ENCODE peak calls at places on chromosomes 7 and 10, in seven cellular contexts. N, T, J, Z, R, L and Y are unnamed samples.

GRCh38 chr10:13351340-13351915 is 3.3 kb upstream of the SEPHS1 start:
- DNase-seq in N (no peak), T (peak), J (no peak), Z (no peak), R (no peak), L (no peak), Y (no peak)

GRCh38 chr10:42926831-42927230 is 144.2 kb downstream of the BMS1 start:
- DNase-seq in N (no peak), T (no peak), J (no peak), Z (peak), R (peak), L (peak), Y (no peak)

GRCh38 chr10:1168763-1169162 is 112.6 kb downstream of the WDR37 start:
- DNase-seq in N (no peak), T (no peak), J (no peak), Z (no peak), R (no peak), L (no peak), Y (no peak)

GRCh38 chr7:65554-65953 is 126.8 kb upstream of the FAM20C start:
- DNase-seq in N (no peak), T (no peak), J (no peak), Z (peak), R (no peak), L (peak), Y (no peak)

GRCh38 chr7:5494683-5495561 is 71.3 kb upstream of the TNRC18 start:
- DNase-seq in N (peak), T (peak), J (peak), Z (peak), R (no peak), L (peak), Y (no peak)

GRCh38 chr7:120876922-120877321 is 19.0 kb upstream of the TSPAN12 start:
- DNase-seq in N (no peak), T (no peak), J (no peak), Z (no peak), R (no peak), L (no peak), Y (no peak)

GRCh38 chr10:101615760-101616116 is 27.6 kb downstream of the DPCD start:
- DNase-seq in N (no peak), T (no peak), J (no peak), Z (no peak), R (no peak), L (no peak), Y (no peak)

GRCh38 chr7:69769826-69770225 is 171.6 kb downstream of the AUTS2 start:
- DNase-seq in N (no peak), T (no peak), J (peak), Z (no peak), R (no peak), L (no peak), Y (no peak)

GRCh38 chr10:121956111-121957061 is 18.6 kb downstream of the NSMCE4A start:
- DNase-seq in N (no peak), T (no peak), J (no peak), Z (peak), R (peak), L (peak), Y (no peak)

GRCh38 chr7:90938371-90938770 is 325.9 kb upstream of the FZD1 start:
- DNase-seq in N (no peak), T (no peak), J (no peak), Z (no peak), R (no peak), L (peak), Y (no peak)

GRCh38 chr7:96311967-96312366 is 9.9 kb downstream of the SLC25A13 start:
- DNase-seq in N (peak), T (no peak), J (no peak), Z (peak), R (no peak), L (no peak), Y (no peak)

GRCh38 chr10:46545861-46546590 is 10.4 kb downstream of the GPRIN2 start:
- DNase-seq in N (no peak), T (no peak), J (no peak), Z (no peak), R (no peak), L (no peak), Y (no peak)

GRCh38 chr10:114917927-114918672 is 19.9 kb upstream of the TRUB1 start:
- DNase-seq in N (no peak), T (no peak), J (peak), Z (no peak), R (no peak), L (peak), Y (no peak)

GRCh38 chr10:91512458-91512857 is 102.3 kb downstream of the HECTD2 start:
- DNase-seq in N (no peak), T (no peak), J (no peak), Z (no peak), R (no peak), L (no peak), Y (no peak)

GRCh38 chr10:110365356-110366143 is 60.8 kb upstream of the SMNDC1 start:
- DNase-seq in N (no peak), T (no peak), J (no peak), Z (no peak), R (no peak), L (no peak), Y (no peak)

GRCh38 chr10:58641708-58642107 is 129.0 kb downstream of the BICC1 start:
- DNase-seq in N (no peak), T (no peak), J (no peak), Z (peak), R (peak), L (peak), Y (peak)

GRCh38 chr7:82624337-82624736 is 180.8 kb upstream of the CACNA2D1 start:
- DNase-seq in N (no peak), T (no peak), J (no peak), Z (peak), R (peak), L (peak), Y (peak)

GRCh38 chr10:126777726-126778125 is 107.2 kb upstream of the C10orf90 start:
- DNase-seq in N (no peak), T (no peak), J (no peak), Z (no peak), R (no peak), L (no peak), Y (no peak)